ENCODE peak calls at places on chromosomes 2 and 18, in six cellular contexts. One of them, this sample, is unnamed. For H3K4me1, the result is how much of the 10 kb centered on the place peaks cover.

GRCh38 chr2:46252891-46253659 is 44.1 kb upstream of the EPAS1 start:
- DNase-seq in A549: no peak
- DNase-seq in upper lobe of left lung: no peak
- DNase-seq in IMR-90: no peak
- DNase-seq in uterus: no peak
- DNase-seq in breast epithelium: no peak
- DNase-seq in this sample: peak

GRCh38 chr2:168210898-168211570 is 36.4 kb downstream of the STK39 start:
- DNase-seq in upper lobe of left lung: no peak
- DNase-seq in A549: peak
- DNase-seq in breast epithelium: no peak
- DNase-seq in uterus: no peak
- DNase-seq in IMR-90: peak
- DNase-seq in this sample: no peak

GRCh38 chr2:162118166-162119031 is 33.6 kb downstream of the GCG start:
- DNase-seq in upper lobe of left lung: peak
- DNase-seq in uterus: no peak
- DNase-seq in IMR-90: peak
- DNase-seq in breast epithelium: peak
- DNase-seq in A549: no peak
- DNase-seq in this sample: no peak

GRCh38 chr2:6793913-6794312 is 71.8 kb downstream of the CMPK2 start:
- DNase-seq in uterus: no peak
- DNase-seq in A549: no peak
- DNase-seq in IMR-90: no peak
- DNase-seq in breast epithelium: no peak
- DNase-seq in upper lobe of left lung: no peak
- DNase-seq in this sample: no peak

GRCh38 chr2:62489162-62489561 is 16.8 kb downstream of the TMEM17 start:
- DNase-seq in A549: no peak
- DNase-seq in IMR-90: peak
- DNase-seq in upper lobe of left lung: no peak
- DNase-seq in breast epithelium: no peak
- DNase-seq in uterus: no peak
- DNase-seq in this sample: no peak

GRCh38 chr2:217903859-217904613 is 98.8 kb downstream of the TNS1 start:
- DNase-seq in breast epithelium: peak
- DNase-seq in IMR-90: peak
- DNase-seq in upper lobe of left lung: peak
- DNase-seq in uterus: peak
- DNase-seq in A549: no peak
- DNase-seq in this sample: peak

GRCh38 chr2:179991344-179991743 is 15.8 kb downstream of the CWC22 start:
- DNase-seq in breast epithelium: no peak
- DNase-seq in upper lobe of left lung: no peak
- DNase-seq in A549: no peak
- DNase-seq in uterus: no peak
- DNase-seq in IMR-90: no peak
- DNase-seq in this sample: no peak

GRCh38 chr2:84309281-84309680 is 149.8 kb downstream of the SUCLG1 start:
- DNase-seq in IMR-90: no peak
- DNase-seq in breast epithelium: no peak
- DNase-seq in upper lobe of left lung: no peak
- DNase-seq in uterus: no peak
- DNase-seq in A549: no peak
- DNase-seq in this sample: no peak

GRCh38 chr2:122755281-122755780 is 999.9 kb downstream of the TSN start:
- DNase-seq in A549: no peak
- DNase-seq in breast epithelium: no peak
- DNase-seq in upper lobe of left lung: no peak
- DNase-seq in IMR-90: no peak
- DNase-seq in uterus: no peak
- DNase-seq in this sample: no peak

GRCh38 chr2:16335606-16335930 is 330.1 kb downstream of the CYRIA start:
- DNase-seq in IMR-90: no peak
- DNase-seq in upper lobe of left lung: no peak
- DNase-seq in A549: no peak
- DNase-seq in uterus: no peak
- DNase-seq in breast epithelium: no peak
- DNase-seq in this sample: no peak

GRCh38 chr2:2296400-2296799 is 34.7 kb downstream of the MYT1L start:
- DNase-seq in upper lobe of left lung: no peak
- DNase-seq in A549: no peak
- DNase-seq in breast epithelium: no peak
- DNase-seq in IMR-90: no peak
- DNase-seq in uterus: no peak
- DNase-seq in this sample: no peak

GRCh38 chr18:75219684-75220083 is 9.1 kb downstream of the TSHZ1 start:
- DNase-seq in breast epithelium: no peak
- DNase-seq in A549: no peak
- DNase-seq in upper lobe of left lung: no peak
- DNase-seq in uterus: no peak
- DNase-seq in IMR-90: no peak
- DNase-seq in this sample: no peak
- TF ChIP-seq POLR2A in breast epithelium: no peak
- TF ChIP-seq POLR2A in A549: no peak
- TF ChIP-seq POLR2A in upper lobe of left lung: no peak
- TF ChIP-seq POLR2A in uterus: no peak
- TF ChIP-seq POLR2A in IMR-90: no peak
- TF ChIP-seq POLR2A in this sample: no peak

DNA sequence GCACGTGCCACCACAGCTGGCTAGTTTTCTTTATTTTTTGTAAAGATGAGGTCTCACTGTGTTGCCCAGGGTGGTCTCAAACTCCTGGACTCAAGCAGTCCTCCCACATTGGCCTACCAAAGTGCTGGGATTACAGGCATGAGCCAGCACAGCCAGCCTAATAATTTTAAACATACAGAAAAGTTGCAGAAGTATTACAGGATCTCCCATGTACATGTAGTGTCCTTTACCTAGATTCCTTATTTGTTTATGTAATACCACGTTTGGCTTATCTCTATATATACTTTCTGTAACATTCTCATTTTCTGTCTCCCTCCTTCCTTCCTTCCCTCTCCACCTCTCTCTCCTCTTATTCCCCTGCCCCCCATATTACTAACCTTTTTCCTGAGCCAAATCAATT is 41.7 kb downstream of the PPM1B start:
- DNase-seq in breast epithelium: no peak
- DNase-seq in upper lobe of left lung: no peak
- DNase-seq in A549: no peak
- DNase-seq in IMR-90: no peak
- DNase-seq in uterus: no peak
- DNase-seq in this sample: no peak
- H3K27ac ChIP-seq in breast epithelium: no peak
- H3K27ac ChIP-seq in upper lobe of left lung: no peak
- H3K27ac ChIP-seq in A549: no peak
- H3K27ac ChIP-seq in IMR-90: no peak
- H3K27ac ChIP-seq in uterus: no peak
- H3K27ac ChIP-seq in this sample: no peak

GRCh38 chr2:64937341-64938230 is 51.6 kb upstream of the SLC1A4 start:
- DNase-seq in A549: no peak
- DNase-seq in breast epithelium: no peak
- DNase-seq in IMR-90: no peak
- DNase-seq in upper lobe of left lung: peak
- DNase-seq in uterus: no peak
- DNase-seq in this sample: no peak

GRCh38 chr2:64936809-64937208 is 52.4 kb upstream of the SLC1A4 start:
- DNase-seq in IMR-90: no peak
- DNase-seq in breast epithelium: no peak
- DNase-seq in upper lobe of left lung: no peak
- DNase-seq in A549: no peak
- DNase-seq in uterus: no peak
- DNase-seq in this sample: no peak

GRCh38 chr2:64932327-64933216 is 56.6 kb upstream of the SLC1A4 start:
- DNase-seq in IMR-90: no peak
- DNase-seq in upper lobe of left lung: no peak
- DNase-seq in breast epithelium: no peak
- DNase-seq in uterus: no peak
- DNase-seq in A549: no peak
- DNase-seq in this sample: no peak

GRCh38 chr2:64931536-64932326 is 57.5 kb upstream of the SLC1A4 start:
- DNase-seq in breast epithelium: no peak
- DNase-seq in upper lobe of left lung: no peak
- DNase-seq in uterus: no peak
- DNase-seq in A549: no peak
- DNase-seq in IMR-90: no peak
- DNase-seq in this sample: no peak

GRCh38 chr2:64934530-64934929 is 54.7 kb upstream of the SLC1A4 start:
- DNase-seq in IMR-90: no peak
- DNase-seq in upper lobe of left lung: no peak
- DNase-seq in A549: no peak
- DNase-seq in breast epithelium: no peak
- DNase-seq in uterus: no peak
- DNase-seq in this sample: no peak
- H3K4me1 ChIP-seq in IMR-90: under half
- H3K4me1 ChIP-seq in upper lobe of left lung: under half
- H3K4me1 ChIP-seq in A549: under half
- H3K4me1 ChIP-seq in breast epithelium: under half
- H3K4me1 ChIP-seq in uterus: under half
- H3K4me1 ChIP-seq in this sample: under half

DNA sequence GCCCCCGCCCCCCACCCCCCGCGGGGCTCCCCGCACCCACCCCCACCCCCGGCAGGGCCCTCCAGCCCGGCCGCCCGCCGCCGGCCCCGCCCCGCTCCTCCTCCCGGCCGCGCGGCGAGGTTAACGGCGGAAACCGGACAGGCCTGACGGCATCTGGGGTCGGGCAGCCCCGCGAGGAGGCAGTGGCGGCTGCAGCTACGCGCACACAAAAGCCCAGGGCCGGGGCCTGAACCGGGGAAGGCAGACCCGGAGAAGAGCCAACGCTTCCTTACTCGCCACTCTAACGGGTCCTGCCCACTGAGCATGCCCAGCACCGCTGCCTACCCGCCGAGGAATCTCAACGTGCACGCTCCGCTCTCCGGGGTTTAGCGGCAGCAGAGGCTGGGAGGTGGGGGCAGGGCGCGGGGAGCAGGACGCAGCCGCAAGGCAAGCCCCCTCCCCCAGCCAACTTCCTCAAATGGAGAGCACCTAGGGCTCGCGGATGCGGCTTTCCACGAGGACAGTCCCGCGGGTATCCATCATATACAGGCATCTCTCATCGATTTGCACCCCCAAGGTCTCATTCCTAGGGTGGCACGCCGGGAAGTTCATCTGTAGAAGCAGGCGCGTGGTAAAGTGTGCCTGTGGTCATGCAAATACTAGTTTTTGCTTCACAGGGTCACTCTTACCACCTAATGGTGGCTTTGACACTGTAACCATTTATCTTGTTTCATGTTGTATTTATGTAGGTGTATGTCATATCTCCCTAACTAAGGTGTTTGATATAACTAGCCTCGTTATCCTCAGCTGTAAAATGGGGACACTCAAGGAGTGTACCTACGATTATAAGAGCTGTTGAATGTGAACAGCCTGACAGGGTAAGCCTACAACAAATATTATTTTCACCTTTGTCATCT is at the start of gene MEMO1:
- DNase-seq in IMR-90: peak
- DNase-seq in upper lobe of left lung: peak
- DNase-seq in A549: peak
- DNase-seq in uterus: peak
- DNase-seq in breast epithelium: peak
- DNase-seq in this sample: peak
- TF ChIP-seq POLR2A in IMR-90: peak
- TF ChIP-seq POLR2A in upper lobe of left lung: no peak
- TF ChIP-seq POLR2A in A549: peak
- TF ChIP-seq POLR2A in uterus: peak
- TF ChIP-seq POLR2A in breast epithelium: no peak
- TF ChIP-seq POLR2A in this sample: peak

DNA sequence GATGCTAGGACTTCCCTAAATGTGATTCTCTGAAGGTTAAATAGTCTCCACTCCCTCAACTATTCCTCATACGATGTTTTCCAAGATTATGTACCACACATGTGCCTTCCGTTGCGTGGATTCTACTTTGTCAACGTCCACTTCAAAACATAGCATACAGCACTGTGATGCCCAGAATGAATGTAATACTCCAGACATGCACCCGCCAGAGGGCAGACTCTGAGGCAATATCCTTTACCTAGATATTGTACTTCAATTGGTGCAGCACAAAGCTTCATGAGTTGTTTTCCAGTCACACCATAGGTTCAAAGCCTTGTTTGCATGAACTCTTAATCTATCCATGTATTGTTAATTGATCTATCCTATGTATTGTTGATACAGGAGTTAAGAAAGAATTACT is 201.0 kb upstream of the NABP1 start:
- DNase-seq in IMR-90: no peak
- DNase-seq in A549: no peak
- DNase-seq in uterus: no peak
- DNase-seq in upper lobe of left lung: no peak
- DNase-seq in breast epithelium: no peak
- DNase-seq in this sample: no peak
- H3K27ac ChIP-seq in IMR-90: no peak
- H3K27ac ChIP-seq in A549: no peak
- H3K27ac ChIP-seq in uterus: no peak
- H3K27ac ChIP-seq in upper lobe of left lung: no peak
- H3K27ac ChIP-seq in breast epithelium: no peak
- H3K27ac ChIP-seq in this sample: no peak

GRCh38 chr2:60992985-60993392 is 24.5 kb upstream of the PEX13 start:
- DNase-seq in upper lobe of left lung: peak
- DNase-seq in IMR-90: no peak
- DNase-seq in A549: no peak
- DNase-seq in breast epithelium: no peak
- DNase-seq in uterus: no peak
- DNase-seq in this sample: no peak

GRCh38 chr2:60987041-60987440 is 30.5 kb upstream of the PEX13 start:
- DNase-seq in uterus: no peak
- DNase-seq in upper lobe of left lung: no peak
- DNase-seq in breast epithelium: no peak
- DNase-seq in IMR-90: no peak
- DNase-seq in A549: no peak
- DNase-seq in this sample: no peak

GRCh38 chr2:60995376-60995775 is 22.1 kb upstream of the PEX13 start:
- DNase-seq in upper lobe of left lung: no peak
- DNase-seq in A549: no peak
- DNase-seq in uterus: no peak
- DNase-seq in breast epithelium: no peak
- DNase-seq in IMR-90: no peak
- DNase-seq in this sample: no peak

GRCh38 chr2:60989256-60989655 is 28.3 kb upstream of the PEX13 start:
- DNase-seq in upper lobe of left lung: no peak
- DNase-seq in A549: no peak
- DNase-seq in breast epithelium: no peak
- DNase-seq in uterus: no peak
- DNase-seq in IMR-90: no peak
- DNase-seq in this sample: no peak

GRCh38 chr2:60991644-60992043 is 25.9 kb upstream of the PEX13 start:
- DNase-seq in breast epithelium: no peak
- DNase-seq in IMR-90: no peak
- DNase-seq in A549: no peak
- DNase-seq in upper lobe of left lung: no peak
- DNase-seq in uterus: no peak
- DNase-seq in this sample: no peak
- H3K4me1 ChIP-seq in breast epithelium: under half
- H3K4me1 ChIP-seq in IMR-90: under half
- H3K4me1 ChIP-seq in A549: under half
- H3K4me1 ChIP-seq in upper lobe of left lung: under half
- H3K4me1 ChIP-seq in uterus: under half
- H3K4me1 ChIP-seq in this sample: under half

This sample was measured in suprapubic skin.